ENCODE peak calls at places on chromosomes 7 and 10, in seven cellular contexts. One of them, this sample, is unnamed.

GRCh38 chr10:89164920-89165319 is 42.2 kb downstream of the CH25H start:
- DNase-seq in PC-3: no peak
- DNase-seq in A673: no peak
- DNase-seq in right atrium auricular region: no peak
- DNase-seq in heart right ventricle: no peak
- DNase-seq in uterus: no peak
- DNase-seq in ovary: no peak
- DNase-seq in this sample: no peak

GRCh38 chr10:13816195-13816926 is 229.6 kb downstream of the PRPF18 start:
- DNase-seq in ovary: no peak
- DNase-seq in right atrium auricular region: no peak
- DNase-seq in A673: peak; percentile 75
- DNase-seq in heart right ventricle: peak; percentile 79
- DNase-seq in PC-3: no peak
- DNase-seq in uterus: peak; percentile 25
- DNase-seq in this sample: peak; percentile 88

GRCh38 chr10:72525277-72525676 is 100.6 kb downstream of the MICU1 start:
- DNase-seq in A673: peak; percentile 23
- DNase-seq in ovary: no peak
- DNase-seq in right atrium auricular region: no peak
- DNase-seq in PC-3: peak; percentile 59
- DNase-seq in uterus: no peak
- DNase-seq in heart right ventricle: no peak
- DNase-seq in this sample: no peak

GRCh38 chr10:110530131-110530831 is 32.6 kb downstream of the DUSP5 start:
- DNase-seq in ovary: no peak
- DNase-seq in heart right ventricle: peak; percentile 66
- DNase-seq in PC-3: peak; percentile 61
- DNase-seq in right atrium auricular region: no peak
- DNase-seq in uterus: no peak
- DNase-seq in A673: peak; percentile 90
- DNase-seq in this sample: no peak

GRCh38 chr7:86667732-86668131 is 24.0 kb downstream of the GRM3 start:
- DNase-seq in A673: no peak
- DNase-seq in heart right ventricle: no peak
- DNase-seq in PC-3: no peak
- DNase-seq in right atrium auricular region: no peak
- DNase-seq in ovary: no peak
- DNase-seq in uterus: no peak
- DNase-seq in this sample: no peak

GRCh38 chr7:52114056-52114455 is 797.4 kb upstream of the COBL start:
- DNase-seq in PC-3: no peak
- DNase-seq in right atrium auricular region: no peak
- DNase-seq in heart right ventricle: no peak
- DNase-seq in ovary: no peak
- DNase-seq in uterus: no peak
- DNase-seq in A673: no peak
- DNase-seq in this sample: no peak

GRCh38 chr10:130844264-130844761 is 467.2 kb downstream of the TCERG1L start:
- DNase-seq in right atrium auricular region: peak; percentile 52
- DNase-seq in A673: peak; percentile 12
- DNase-seq in heart right ventricle: no peak
- DNase-seq in uterus: no peak
- DNase-seq in PC-3: no peak
- DNase-seq in ovary: no peak
- DNase-seq in this sample: no peak

GRCh38 chr10:75071164-75071489 is 40.3 kb upstream of the SAMD8 start:
- DNase-seq in uterus: no peak
- DNase-seq in heart right ventricle: no peak
- DNase-seq in PC-3: no peak
- DNase-seq in ovary: peak; percentile 27
- DNase-seq in right atrium auricular region: no peak
- DNase-seq in A673: peak; percentile 66
- DNase-seq in this sample: no peak

GRCh38 chr7:24963218-24963617 is 16.8 kb downstream of the OSBPL3 start:
- DNase-seq in right atrium auricular region: peak; percentile 65
- DNase-seq in uterus: no peak
- DNase-seq in ovary: no peak
- DNase-seq in heart right ventricle: peak; percentile 17
- DNase-seq in PC-3: no peak
- DNase-seq in A673: no peak
- DNase-seq in this sample: peak; percentile 28

GRCh38 chr10:91864099-91864498 is 45.2 kb downstream of the FGFBP3 start:
- DNase-seq in A673: no peak
- DNase-seq in PC-3: peak; percentile 3
- DNase-seq in heart right ventricle: no peak
- DNase-seq in uterus: no peak
- DNase-seq in right atrium auricular region: no peak
- DNase-seq in ovary: no peak
- DNase-seq in this sample: no peak

GRCh38 chr7:86914468-86915054 is 144.9 kb downstream of the ELAPOR2 start:
- DNase-seq in A673: peak; percentile 42
- DNase-seq in heart right ventricle: no peak
- DNase-seq in PC-3: peak; percentile 53
- DNase-seq in ovary: no peak
- DNase-seq in right atrium auricular region: no peak
- DNase-seq in uterus: no peak
- DNase-seq in this sample: no peak

GRCh38 chr10:116120688-116121087 is 152.3 kb downstream of the GFRA1 start:
- DNase-seq in ovary: no peak
- DNase-seq in PC-3: no peak
- DNase-seq in A673: peak; percentile 34
- DNase-seq in uterus: no peak
- DNase-seq in heart right ventricle: no peak
- DNase-seq in right atrium auricular region: no peak
- DNase-seq in this sample: no peak

GRCh38 chr7:13117103-13117502 is 429.7 kb downstream of the ARL4A start:
- DNase-seq in heart right ventricle: no peak
- DNase-seq in A673: no peak
- DNase-seq in uterus: no peak
- DNase-seq in PC-3: peak; percentile 57
- DNase-seq in ovary: no peak
- DNase-seq in right atrium auricular region: no peak
- DNase-seq in this sample: no peak

GRCh38 chr10:7787150-7787856 is 490 bp downstream of the KIN start:
- DNase-seq in A673: peak; percentile 9
- DNase-seq in right atrium auricular region: no peak
- DNase-seq in PC-3: no peak
- DNase-seq in ovary: no peak
- DNase-seq in heart right ventricle: no peak
- DNase-seq in uterus: no peak
- DNase-seq in this sample: no peak

GRCh38 chr7:288671-289101 is 1.3 kb upstream of the FOXL3 start:
- DNase-seq in heart right ventricle: no peak
- DNase-seq in PC-3: no peak
- DNase-seq in uterus: no peak
- DNase-seq in right atrium auricular region: no peak
- DNase-seq in A673: no peak
- DNase-seq in ovary: no peak
- DNase-seq in this sample: no peak

GRCh38 chr10:49153971-49154370 is 20.1 kb upstream of the FAM170B start:
- DNase-seq in heart right ventricle: no peak
- DNase-seq in right atrium auricular region: no peak
- DNase-seq in PC-3: no peak
- DNase-seq in A673: no peak
- DNase-seq in ovary: no peak
- DNase-seq in uterus: no peak
- DNase-seq in this sample: no peak

GRCh38 chr7:36391436-36392198 is 2.0 kb downstream of the ANLN start:
- DNase-seq in heart right ventricle: no peak
- DNase-seq in right atrium auricular region: no peak
- DNase-seq in PC-3: peak; percentile 47
- DNase-seq in A673: no peak
- DNase-seq in uterus: no peak
- DNase-seq in ovary: no peak
- DNase-seq in this sample: no peak
- H3K27ac ChIP-seq in heart right ventricle: no peak overlapping the region
- H3K27ac ChIP-seq in right atrium auricular region: no peak overlapping the region
- H3K27ac ChIP-seq in PC-3: peak overlapping the region; percentile 96
- H3K27ac ChIP-seq in A673: peak overlapping the region; percentile 95
- H3K27ac ChIP-seq in uterus: no peak overlapping the region
- H3K27ac ChIP-seq in ovary: no peak overlapping the region
- H3K27ac ChIP-seq in this sample: peak overlapping the region; percentile 85

GRCh38 chr10:113041841-113042745 is 92.0 kb downstream of the TCF7L2 start:
- DNase-seq in PC-3: peak; percentile 19
- DNase-seq in uterus: no peak
- DNase-seq in right atrium auricular region: peak; percentile 53
- DNase-seq in ovary: no peak
- DNase-seq in heart right ventricle: no peak
- DNase-seq in A673: no peak
- DNase-seq in this sample: no peak

GRCh38 chr10:113042961-113043360 is 92.9 kb downstream of the TCF7L2 start:
- DNase-seq in right atrium auricular region: no peak
- DNase-seq in heart right ventricle: no peak
- DNase-seq in uterus: no peak
- DNase-seq in A673: no peak
- DNase-seq in PC-3: no peak
- DNase-seq in ovary: no peak
- DNase-seq in this sample: no peak

GRCh38 chr10:113041324-113041723 is 91.3 kb downstream of the TCF7L2 start:
- DNase-seq in heart right ventricle: no peak
- DNase-seq in A673: no peak
- DNase-seq in uterus: no peak
- DNase-seq in right atrium auricular region: peak; percentile 58
- DNase-seq in PC-3: no peak
- DNase-seq in ovary: no peak
- DNase-seq in this sample: no peak

GRCh38 chr10:113045155-113046055 is 95.4 kb downstream of the TCF7L2 start:
- DNase-seq in heart right ventricle: no peak
- DNase-seq in A673: no peak
- DNase-seq in ovary: no peak
- DNase-seq in right atrium auricular region: no peak
- DNase-seq in PC-3: peak; percentile 85
- DNase-seq in uterus: no peak
- DNase-seq in this sample: no peak

DNA sequence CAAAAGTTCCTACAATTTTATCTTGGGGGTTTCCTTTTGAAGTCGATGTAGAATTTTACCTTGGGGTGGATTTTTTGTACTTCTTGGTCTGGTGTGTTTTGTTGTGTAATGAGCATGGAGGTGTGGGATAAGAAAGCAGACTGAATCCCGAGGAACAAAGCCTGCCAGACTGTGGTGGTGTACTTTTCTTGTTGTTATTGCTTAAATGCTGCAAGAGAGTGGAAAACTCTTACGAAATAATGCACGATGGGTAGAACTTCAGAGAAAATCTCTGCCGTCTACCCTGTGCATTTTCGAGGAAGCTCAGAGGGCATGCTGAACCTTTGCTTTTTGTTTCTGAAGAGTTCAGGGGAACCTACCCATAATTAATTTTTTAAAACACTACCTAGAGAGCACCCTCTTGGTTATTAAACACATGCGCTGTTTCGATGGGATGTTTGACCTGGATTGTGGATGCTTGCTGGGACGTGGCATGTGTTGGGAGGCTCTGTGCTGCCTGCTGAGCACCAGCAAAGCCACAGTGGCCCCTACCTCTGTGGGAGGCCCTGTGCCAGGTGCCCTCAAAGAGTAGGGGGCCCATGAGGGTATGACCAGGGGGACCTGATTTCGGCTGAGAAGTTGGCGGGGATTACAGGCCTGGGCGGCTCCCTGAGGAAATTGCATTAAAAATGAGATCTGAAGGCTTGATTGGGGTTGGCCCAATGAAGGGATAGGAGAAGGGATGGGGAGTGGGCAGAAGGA is 94.1 kb downstream of the TCF7L2 start:
- DNase-seq in A673: no peak
- DNase-seq in heart right ventricle: no peak
- DNase-seq in right atrium auricular region: no peak
- DNase-seq in PC-3: no peak
- DNase-seq in uterus: no peak
- DNase-seq in ovary: no peak
- DNase-seq in this sample: no peak
- H3K4me1 ChIP-seq in A673: peaks cover 24% of the 10 kb centered on the region
- H3K4me1 ChIP-seq in heart right ventricle: peaks cover 71% of the 10 kb centered on the region
- H3K4me1 ChIP-seq in right atrium auricular region: peaks cover 34% of the 10 kb centered on the region
- H3K4me1 ChIP-seq in PC-3: peaks cover 30% of the 10 kb centered on the region
- H3K4me1 ChIP-seq in uterus: no peaks in the 10 kb centered on the region
- H3K4me1 ChIP-seq in ovary: peaks cover 14% of the 10 kb centered on the region
- H3K4me1 ChIP-seq in this sample: peaks cover 73% of the 10 kb centered on the region

GRCh38 chr7:129134356-129134972 is 10.0 kb upstream of the TSPAN33 start:
- DNase-seq in A673: no peak
- DNase-seq in ovary: no peak
- DNase-seq in uterus: no peak
- DNase-seq in PC-3: no peak
- DNase-seq in heart right ventricle: no peak
- DNase-seq in right atrium auricular region: no peak
- DNase-seq in this sample: no peak
- H3K4me3 ChIP-seq in A673: no peak overlapping the region
- H3K4me3 ChIP-seq in ovary: no peak overlapping the region
- H3K4me3 ChIP-seq in uterus: no peak overlapping the region
- H3K4me3 ChIP-seq in PC-3: no peak overlapping the region
- H3K4me3 ChIP-seq in heart right ventricle: no peak overlapping the region
- H3K4me3 ChIP-seq in right atrium auricular region: no peak overlapping the region
- H3K4me3 ChIP-seq in this sample: no peak overlapping the region

DNA sequence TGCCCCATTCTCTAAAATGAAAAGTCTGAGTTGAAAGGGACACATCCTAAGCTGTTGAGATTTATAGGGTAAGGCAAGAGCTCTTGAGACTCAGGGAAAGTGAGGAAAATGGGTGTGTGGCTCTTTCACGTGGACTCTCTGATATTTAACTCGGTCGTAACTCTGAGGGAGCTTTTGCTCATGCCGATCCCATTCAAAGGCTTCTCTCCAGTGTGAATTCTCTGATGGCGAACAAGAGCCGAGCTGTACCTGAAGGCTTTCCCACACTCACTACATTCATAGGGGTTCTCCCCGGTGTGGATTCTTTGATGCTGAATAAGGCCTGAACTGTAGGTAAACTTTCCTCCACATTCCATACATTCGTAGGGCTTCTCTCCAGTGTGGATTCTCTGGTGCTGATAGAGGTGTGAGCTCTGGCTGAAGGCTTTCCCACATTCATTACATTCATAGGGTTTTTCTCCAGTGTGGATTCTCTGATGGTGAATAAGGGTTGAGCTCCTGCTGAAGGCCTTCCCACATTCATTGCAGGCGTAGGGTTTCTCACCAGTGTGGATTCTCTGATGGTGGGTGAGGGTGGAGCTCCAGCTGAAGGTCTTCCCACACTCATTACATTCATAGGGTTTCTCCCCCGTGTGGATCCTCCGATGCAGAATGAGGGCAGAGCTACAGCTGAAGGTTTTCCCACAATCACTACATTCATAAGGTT is 10.4 kb downstream of the ZNF3 start:
- DNase-seq in A673: no peak
- DNase-seq in uterus: no peak
- DNase-seq in right atrium auricular region: no peak
- DNase-seq in heart right ventricle: no peak
- DNase-seq in ovary: no peak
- DNase-seq in PC-3: no peak
- DNase-seq in this sample: no peak
- H3K27ac ChIP-seq in A673: no peak overlapping the region
- H3K27ac ChIP-seq in uterus: no peak overlapping the region
- H3K27ac ChIP-seq in right atrium auricular region: no peak overlapping the region
- H3K27ac ChIP-seq in heart right ventricle: no peak overlapping the region
- H3K27ac ChIP-seq in ovary: no peak overlapping the region
- H3K27ac ChIP-seq in PC-3: no peak overlapping the region
- H3K27ac ChIP-seq in this sample: no peak overlapping the region

GRCh38 chr7:101123703-101124068 is 3.2 kb upstream of the SERPINE1 start:
- DNase-seq in heart right ventricle: no peak
- DNase-seq in uterus: no peak
- DNase-seq in ovary: no peak
- DNase-seq in right atrium auricular region: no peak
- DNase-seq in A673: no peak
- DNase-seq in PC-3: no peak
- DNase-seq in this sample: no peak
- H3K4me1 ChIP-seq in heart right ventricle: peaks cover 78% of the 10 kb centered on the region
- H3K4me1 ChIP-seq in uterus: peaks cover 26% of the 10 kb centered on the region
- H3K4me1 ChIP-seq in ovary: peaks cover 36% of the 10 kb centered on the region
- H3K4me1 ChIP-seq in right atrium auricular region: peaks cover 79% of the 10 kb centered on the region
- H3K4me1 ChIP-seq in A673: peaks cover 18% of the 10 kb centered on the region
- H3K4me1 ChIP-seq in PC-3: peaks cover 42% of the 10 kb centered on the region
- H3K4me1 ChIP-seq in this sample: peaks cover 40% of the 10 kb centered on the region

GRCh38 chr7:2518101-2518500 is 1.5 kb upstream of the LFNG start:
- DNase-seq in heart right ventricle: no peak
- DNase-seq in uterus: no peak
- DNase-seq in ovary: no peak
- DNase-seq in A673: no peak
- DNase-seq in right atrium auricular region: no peak
- DNase-seq in PC-3: no peak
- DNase-seq in this sample: no peak
- H3K4me3 ChIP-seq in heart right ventricle: no peak overlapping the region
- H3K4me3 ChIP-seq in uterus: no peak overlapping the region
- H3K4me3 ChIP-seq in ovary: no peak overlapping the region
- H3K4me3 ChIP-seq in A673: no peak overlapping the region
- H3K4me3 ChIP-seq in right atrium auricular region: no peak overlapping the region
- H3K4me3 ChIP-seq in PC-3: no peak overlapping the region
- H3K4me3 ChIP-seq in this sample: no peak overlapping the region